ENCODE peak calls at places on chromosomes 5 and 9, in four cellular contexts. V, A, M and G are unnamed samples.

GRCh38 chr5:79694652-79695051 is 5.0 kb downstream of the CMYA5 start:
- DNase-seq in V (no peak), M (no peak), A (no peak), G (peak)

GRCh38 chr5:1788828-1789227 is 10.8 kb downstream of the MRPL36 start:
- DNase-seq in M (no peak), A (no peak), V (no peak), G (no peak)

GRCh38 chr5:53545744-53546143 is 14.7 kb upstream of the NDUFS4 start:
- DNase-seq in V (no peak), M (no peak), A (no peak), G (no peak)

GRCh38 chr5:1211701-1212100 is 10.3 kb downstream of the SLC6A19 start:
- DNase-seq in V (no peak), M (no peak), A (no peak), G (no peak)

GRCh38 chr5:103894882-103895281 is 332.3 kb upstream of the NUDT12 start:
- DNase-seq in V (no peak), M (no peak), A (peak), G (no peak)

GRCh38 chr5:174610968-174611367 is 113.4 kb upstream of the MSX2 start:
- DNase-seq in A (no peak), M (no peak), V (no peak), G (no peak)

GRCh38 chr5:30040483-30041116 is 1152.9 kb upstream of the CDH6 start:
- DNase-seq in A (peak), M (peak), V (no peak), G (no peak)

GRCh38 chr5:77974576-77974975 is 198.4 kb upstream of the TBCA start:
- DNase-seq in M (no peak), A (no peak), V (no peak), G (no peak)

GRCh38 chr9:116687762-116688160 is 656 bp downstream of the TRIM32 start:
- DNase-seq in M (no peak), V (no peak), A (no peak), G (no peak)

GRCh38 chr9:79939819-79940218 is 368.1 kb downstream of the TLE4 start:
- DNase-seq in M (no peak), V (no peak), A (no peak), G (no peak)

GRCh38 chr5:22835630-22836029 is 17.5 kb downstream of the CDH12 start:
- DNase-seq in V (no peak), A (no peak), M (peak), G (no peak)

GRCh38 chr9:20618361-20618799 is 3.9 kb downstream of the MLLT3 start:
- DNase-seq in V (no peak), A (no peak), M (no peak), G (no peak)

GRCh38 chr5:134026521-134027202 is 21.9 kb upstream of the VDAC1 start:
- DNase-seq in V (no peak), A (peak), M (peak), G (no peak)

GRCh38 chr5:55836191-55836590 is 15.0 kb upstream of the IL31RA start:
- DNase-seq in V (no peak), A (no peak), M (no peak), G (no peak)

GRCh38 chr9:71691036-71691435 is 77.3 kb downstream of the CEMIP2 start:
- DNase-seq in M (no peak), V (no peak), A (no peak), G (no peak)

GRCh38 chr5:78627766-78628165 is 20.8 kb downstream of the LHFPL2 start:
- DNase-seq in M (no peak), V (no peak), A (peak), G (no peak)

GRCh38 chr5:1392801-1393565 is 48.1 kb upstream of the CLPTM1L start:
- DNase-seq in A (no peak), V (no peak), M (no peak), G (no peak)

GRCh38 chr5:141880961-141881801 is 3.0 kb upstream of the PCDH1 start:
- DNase-seq in M (no peak), V (no peak), A (no peak), G (no peak)

GRCh38 chr9:100700689-100701318 is 122.9 kb downstream of the CAVIN4 start:
- DNase-seq in V (no peak), M (no peak), A (no peak), G (no peak)

GRCh38 chr5:153562189-153562588 is 71.7 kb downstream of the GRIA1 start:
- DNase-seq in V (no peak), M (no peak), A (no peak), G (no peak)

GRCh38 chr9:91900057-91900816 is 49.8 kb downstream of the ROR2 start:
- DNase-seq in V (no peak), M (no peak), A (no peak), G (peak)

GRCh38 chr5:158079097-158079496 is 220.2 kb upstream of the CLINT1 start:
- DNase-seq in M (no peak), V (no peak), A (no peak), G (no peak)

GRCh38 chr9:127183814-127184582 is 61.6 kb upstream of the ANGPTL2 start:
- DNase-seq in M (no peak), V (no peak), A (no peak), G (peak)

GRCh38 chr5:178785999-178786398 is 55.5 kb upstream of the ZNF354A start:
- DNase-seq in V (no peak), A (no peak), M (no peak), G (no peak)

GRCh38 chr5:78813906-78814518 is 165.4 kb upstream of the LHFPL2 start:
- DNase-seq in V (no peak), A (no peak), M (no peak), G (no peak)

GRCh38 chr5:179259731-179260323 is 85.4 kb downstream of the ADAMTS2 start:
- DNase-seq in A (no peak), V (no peak), M (no peak), G (peak)

GRCh38 chr5:126508962-126509279 is 85.7 kb downstream of the GRAMD2B start:
- DNase-seq in M (no peak), V (no peak), A (peak), G (peak)

GRCh38 chr5:115415143-115415491 is 118.7 kb upstream of the CCDC112 start:
- DNase-seq in V (no peak), M (no peak), A (peak), G (no peak)

GRCh38 chr9:124741149-124741548 is 30.0 kb downstream of the NR6A1 start:
- DNase-seq in A (no peak), V (no peak), M (no peak), G (no peak)

GRCh38 chr5:79295096-79295495 is 59.2 kb downstream of the JMY start:
- DNase-seq in V (no peak), M (no peak), A (no peak), G (no peak)

GRCh38 chr5:72949481-72949880 is 6.4 kb upstream of the FCHO2 start:
- DNase-seq in V (no peak), M (no peak), A (no peak), G (no peak)